ENCODE peak calls at places on chromosomes 1 and 21, in four cellular contexts. One of them, this sample, is unnamed.
A peak's percentile ranks its signal among the peaks of the same experiment; 100 is the strongest.

GRCh38 chr1:109240158-109241152 is 8.9 kb upstream of the CELSR2 start:
- DNase-seq in GM23248: peak; percentile 91
- DNase-seq in HT1080: no peak
- DNase-seq in activated B cell treated with CpG ODN at 0.5 μM for 24 hours: no peak
- DNase-seq in this sample: peak; percentile 29

GRCh38 chr1:19689131-19689757 is 24.6 kb downstream of the HTR6 start:
- DNase-seq in GM23248: no peak
- DNase-seq in HT1080: no peak
- DNase-seq in activated B cell treated with CpG ODN at 0.5 μM for 24 hours: no peak
- DNase-seq in this sample: no peak

GRCh38 chr1:245765241-245766000 is 610.6 kb downstream of the KIF26B start:
- DNase-seq in GM23248: peak; percentile 62
- DNase-seq in HT1080: peak; percentile 54
- DNase-seq in activated B cell treated with CpG ODN at 0.5 μM for 24 hours: no peak
- DNase-seq in this sample: peak; percentile 88

GRCh38 chr1:54396280-54396903 is 9.8 kb downstream of the SSBP3 start:
- DNase-seq in GM23248: no peak
- DNase-seq in HT1080: no peak
- DNase-seq in activated B cell treated with CpG ODN at 0.5 μM for 24 hours: no peak
- DNase-seq in this sample: no peak

GRCh38 chr1:99217599-99217998 is 46.7 kb upstream of the PLPPR4 start:
- DNase-seq in GM23248: no peak
- DNase-seq in HT1080: no peak
- DNase-seq in activated B cell treated with CpG ODN at 0.5 μM for 24 hours: no peak
- DNase-seq in this sample: no peak

GRCh38 chr1:235411489-235412486 is 44.6 kb downstream of the TBCE start:
- DNase-seq in GM23248: peak; percentile 44
- DNase-seq in HT1080: peak; percentile 29
- DNase-seq in activated B cell treated with CpG ODN at 0.5 μM for 24 hours: no peak
- DNase-seq in this sample: no peak

GRCh38 chr1:156750932-156751723 is at the start of gene HDGF:
- DNase-seq in GM23248: peak; percentile 73
- DNase-seq in HT1080: peak; percentile 20
- DNase-seq in activated B cell treated with CpG ODN at 0.5 μM for 24 hours: peak; percentile 58
- DNase-seq in this sample: peak; percentile 26

GRCh38 chr1:72037745-72038343 is 244.5 kb downstream of the NEGR1 start:
- DNase-seq in GM23248: peak; percentile 59
- DNase-seq in HT1080: peak; percentile 8
- DNase-seq in activated B cell treated with CpG ODN at 0.5 μM for 24 hours: no peak
- DNase-seq in this sample: peak; percentile 43

GRCh38 chr1:11184973-11185372 is 4.2 kb upstream of the ANGPTL7 start:
- DNase-seq in GM23248: no peak
- DNase-seq in HT1080: no peak
- DNase-seq in activated B cell treated with CpG ODN at 0.5 μM for 24 hours: no peak
- DNase-seq in this sample: no peak

GRCh38 chr1:9629445-9630201 is 21.9 kb upstream of the PIK3CD start:
- DNase-seq in GM23248: no peak
- DNase-seq in HT1080: no peak
- DNase-seq in activated B cell treated with CpG ODN at 0.5 μM for 24 hours: peak; percentile 70
- DNase-seq in this sample: no peak

GRCh38 chr1:109933856-109934711 is 23.4 kb downstream of the CSF1 start:
- DNase-seq in GM23248: peak; percentile 86
- DNase-seq in HT1080: peak; percentile 83
- DNase-seq in activated B cell treated with CpG ODN at 0.5 μM for 24 hours: no peak
- DNase-seq in this sample: peak; percentile 89

GRCh38 chr21:46021398-46021797 is 39.8 kb downstream of the COL6A1 start:
- DNase-seq in GM23248: no peak
- DNase-seq in HT1080: no peak
- DNase-seq in activated B cell treated with CpG ODN at 0.5 μM for 24 hours: no peak
- DNase-seq in this sample: no peak